ENCODE peak calls at places on chromosomes 7 and 10, in seven cellular contexts. One of them, this sample, is unnamed.

GRCh38 chr10:3366735-3367405 is 194.3 kb upstream of the PITRM1 start:
- DNase-seq in Calu3: no peak
- DNase-seq in ELR: no peak
- DNase-seq in T follicular helper cell: no peak
- DNase-seq in GM12892: no peak
- DNase-seq in AG10803: no peak
- DNase-seq in NB4: no peak
- DNase-seq in this sample: no peak

GRCh38 chr10:69419096-69419760 is 2.5 kb upstream of the TACR2 start:
- DNase-seq in T follicular helper cell: no peak
- DNase-seq in Calu3: no peak
- DNase-seq in GM12892: no peak
- DNase-seq in ELR: no peak
- DNase-seq in AG10803: no peak
- DNase-seq in NB4: no peak
- DNase-seq in this sample: no peak

GRCh38 chr7:108358553-108358952 is 97.7 kb downstream of the NRCAM start:
- DNase-seq in NB4: no peak
- DNase-seq in GM12892: no peak
- DNase-seq in Calu3: peak
- DNase-seq in ELR: peak
- DNase-seq in AG10803: peak
- DNase-seq in T follicular helper cell: no peak
- DNase-seq in this sample: peak

GRCh38 chr7:137674064-137674463 is 172.7 kb downstream of the DGKI start:
- DNase-seq in ELR: no peak
- DNase-seq in NB4: no peak
- DNase-seq in AG10803: no peak
- DNase-seq in GM12892: no peak
- DNase-seq in T follicular helper cell: no peak
- DNase-seq in Calu3: no peak
- DNase-seq in this sample: no peak

GRCh38 chr10:69389827-69390490 is 26.8 kb downstream of the TACR2 start:
- DNase-seq in T follicular helper cell: no peak
- DNase-seq in ELR: peak
- DNase-seq in GM12892: no peak
- DNase-seq in NB4: peak
- DNase-seq in Calu3: peak
- DNase-seq in AG10803: no peak
- DNase-seq in this sample: peak

GRCh38 chr10:105843786-105844560 is 1202.9 kb downstream of the SORCS3 start:
- DNase-seq in ELR: no peak
- DNase-seq in Calu3: no peak
- DNase-seq in GM12892: no peak
- DNase-seq in T follicular helper cell: no peak
- DNase-seq in AG10803: no peak
- DNase-seq in NB4: no peak
- DNase-seq in this sample: no peak

GRCh38 chr7:24740821-24741220 is 16.4 kb downstream of the GSDME start:
- DNase-seq in T follicular helper cell: no peak
- DNase-seq in ELR: no peak
- DNase-seq in GM12892: no peak
- DNase-seq in AG10803: no peak
- DNase-seq in Calu3: no peak
- DNase-seq in NB4: no peak
- DNase-seq in this sample: no peak

GRCh38 chr10:16470747-16471146 is 33.9 kb downstream of the PTER start:
- DNase-seq in NB4: no peak
- DNase-seq in Calu3: no peak
- DNase-seq in T follicular helper cell: no peak
- DNase-seq in AG10803: no peak
- DNase-seq in ELR: no peak
- DNase-seq in GM12892: no peak
- DNase-seq in this sample: no peak

GRCh38 chr10:128091636-128092210 is 34.5 kb downstream of the MKI67 start:
- DNase-seq in NB4: no peak
- DNase-seq in AG10803: no peak
- DNase-seq in Calu3: no peak
- DNase-seq in ELR: no peak
- DNase-seq in GM12892: no peak
- DNase-seq in T follicular helper cell: no peak
- DNase-seq in this sample: no peak

GRCh38 chr7:108200326-108200725 is 70.2 kb upstream of the LAMB4 start:
- DNase-seq in T follicular helper cell: no peak
- DNase-seq in ELR: peak
- DNase-seq in AG10803: no peak
- DNase-seq in NB4: no peak
- DNase-seq in Calu3: no peak
- DNase-seq in GM12892: no peak
- DNase-seq in this sample: peak

GRCh38 chr10:21750424-21750823 is 216.4 kb downstream of the MLLT10 start:
- DNase-seq in GM12892: no peak
- DNase-seq in T follicular helper cell: no peak
- DNase-seq in NB4: no peak
- DNase-seq in AG10803: peak
- DNase-seq in Calu3: no peak
- DNase-seq in ELR: no peak
- DNase-seq in this sample: peak

GRCh38 chr7:136403591-136403990 is 426.4 kb upstream of the MTPN start:
- DNase-seq in T follicular helper cell: no peak
- DNase-seq in ELR: no peak
- DNase-seq in AG10803: no peak
- DNase-seq in GM12892: no peak
- DNase-seq in Calu3: no peak
- DNase-seq in NB4: no peak
- DNase-seq in this sample: no peak

GRCh38 chr10:123958221-123958620 is 66.6 kb upstream of the CPXM2 start:
- DNase-seq in Calu3: no peak
- DNase-seq in T follicular helper cell: no peak
- DNase-seq in GM12892: no peak
- DNase-seq in ELR: no peak
- DNase-seq in NB4: no peak
- DNase-seq in AG10803: no peak
- DNase-seq in this sample: no peak

GRCh38 chr10:16910795-16911164 is 93.6 kb upstream of the RSU1 start:
- DNase-seq in GM12892: no peak
- DNase-seq in NB4: peak
- DNase-seq in T follicular helper cell: no peak
- DNase-seq in AG10803: no peak
- DNase-seq in ELR: peak
- DNase-seq in Calu3: no peak
- DNase-seq in this sample: no peak

GRCh38 chr10:118471863-118472262 is 123.6 kb downstream of the PRLHR start:
- DNase-seq in T follicular helper cell: no peak
- DNase-seq in GM12892: no peak
- DNase-seq in ELR: peak
- DNase-seq in Calu3: no peak
- DNase-seq in AG10803: peak
- DNase-seq in NB4: no peak
- DNase-seq in this sample: no peak

GRCh38 chr7:1940402-1940786 is 270.3 kb downstream of the ELFN1 start:
- DNase-seq in T follicular helper cell: peak
- DNase-seq in AG10803: peak
- DNase-seq in ELR: peak
- DNase-seq in GM12892: peak
- DNase-seq in Calu3: peak
- DNase-seq in NB4: peak
- DNase-seq in this sample: no peak

GRCh38 chr10:23099816-23100215 is 4.4 kb downstream of the MSRB2 start:
- DNase-seq in GM12892: no peak
- DNase-seq in NB4: no peak
- DNase-seq in Calu3: no peak
- DNase-seq in AG10803: no peak
- DNase-seq in T follicular helper cell: no peak
- DNase-seq in ELR: peak
- DNase-seq in this sample: peak

GRCh38 chr7:112204072-112204775 is 2.0 kb downstream of the DOCK4 start:
- DNase-seq in NB4: no peak
- DNase-seq in T follicular helper cell: no peak
- DNase-seq in Calu3: no peak
- DNase-seq in ELR: peak
- DNase-seq in AG10803: peak
- DNase-seq in GM12892: no peak
- DNase-seq in this sample: peak

GRCh38 chr10:132548106-132548823 is 10.7 kb downstream of the INPP5A start:
- DNase-seq in GM12892: no peak
- DNase-seq in T follicular helper cell: no peak
- DNase-seq in NB4: peak
- DNase-seq in Calu3: no peak
- DNase-seq in AG10803: no peak
- DNase-seq in ELR: no peak
- DNase-seq in this sample: no peak

GRCh38 chr7:46725838-46726237 is 804.8 kb upstream of the IGFBP3 start:
- DNase-seq in T follicular helper cell: no peak
- DNase-seq in Calu3: no peak
- DNase-seq in GM12892: no peak
- DNase-seq in AG10803: peak
- DNase-seq in ELR: peak
- DNase-seq in NB4: no peak
- DNase-seq in this sample: peak

GRCh38 chr7:47786557-47787248 is 161.6 kb downstream of the PKD1L1 start:
- DNase-seq in AG10803: peak
- DNase-seq in Calu3: peak
- DNase-seq in T follicular helper cell: no peak
- DNase-seq in GM12892: no peak
- DNase-seq in NB4: peak
- DNase-seq in ELR: peak
- DNase-seq in this sample: peak

GRCh38 chr7:123864438-123864837 is 19.5 kb downstream of the HYAL4 start:
- DNase-seq in ELR: no peak
- DNase-seq in T follicular helper cell: no peak
- DNase-seq in Calu3: no peak
- DNase-seq in AG10803: no peak
- DNase-seq in NB4: no peak
- DNase-seq in GM12892: no peak
- DNase-seq in this sample: no peak

GRCh38 chr10:125370578-125370977 is 210.2 kb upstream of the CTBP2 start:
- DNase-seq in T follicular helper cell: no peak
- DNase-seq in ELR: no peak
- DNase-seq in GM12892: no peak
- DNase-seq in Calu3: no peak
- DNase-seq in AG10803: no peak
- DNase-seq in NB4: no peak
- DNase-seq in this sample: no peak

GRCh38 chr10:6108631-6109443 is 20.0 kb downstream of the RBM17 start:
- DNase-seq in NB4: peak
- DNase-seq in Calu3: peak
- DNase-seq in GM12892: no peak
- DNase-seq in AG10803: peak
- DNase-seq in ELR: peak
- DNase-seq in T follicular helper cell: no peak
- DNase-seq in this sample: peak

GRCh38 chr7:39172137-39172536 is 194.4 kb downstream of the POU6F2 start:
- DNase-seq in T follicular helper cell: no peak
- DNase-seq in Calu3: peak
- DNase-seq in AG10803: no peak
- DNase-seq in NB4: no peak
- DNase-seq in GM12892: no peak
- DNase-seq in ELR: no peak
- DNase-seq in this sample: peak

GRCh38 chr10:72885953-72886352 is 7.6 kb upstream of the OIT3 start:
- DNase-seq in AG10803: no peak
- DNase-seq in NB4: no peak
- DNase-seq in Calu3: no peak
- DNase-seq in GM12892: no peak
- DNase-seq in ELR: no peak
- DNase-seq in T follicular helper cell: no peak
- DNase-seq in this sample: no peak

GRCh38 chr10:129697463-129698247 is 230.6 kb downstream of the MGMT start:
- DNase-seq in AG10803: no peak
- DNase-seq in ELR: no peak
- DNase-seq in GM12892: no peak
- DNase-seq in Calu3: no peak
- DNase-seq in T follicular helper cell: no peak
- DNase-seq in NB4: peak
- DNase-seq in this sample: no peak

GRCh38 chr7:83439021-83439420 is 209.9 kb downstream of the SEMA3E start:
- DNase-seq in T follicular helper cell: no peak
- DNase-seq in AG10803: no peak
- DNase-seq in NB4: no peak
- DNase-seq in ELR: peak
- DNase-seq in Calu3: no peak
- DNase-seq in GM12892: no peak
- DNase-seq in this sample: no peak

GRCh38 chr7:122887848-122888247 is 1.6 kb upstream of the CADPS2 start:
- DNase-seq in GM12892: no peak
- DNase-seq in ELR: no peak
- DNase-seq in AG10803: no peak
- DNase-seq in T follicular helper cell: no peak
- DNase-seq in NB4: no peak
- DNase-seq in Calu3: no peak
- DNase-seq in this sample: no peak

GRCh38 chr7:151261534-151261933 is 13.0 kb upstream of the SMARCD3 start:
- DNase-seq in AG10803: peak
- DNase-seq in Calu3: no peak
- DNase-seq in GM12892: no peak
- DNase-seq in NB4: no peak
- DNase-seq in T follicular helper cell: no peak
- DNase-seq in ELR: no peak
- DNase-seq in this sample: no peak

GRCh38 chr10:84138478-84139125 is 707 bp upstream of the GHITM start:
- DNase-seq in T follicular helper cell: peak
- DNase-seq in ELR: peak
- DNase-seq in NB4: no peak
- DNase-seq in Calu3: peak
- DNase-seq in AG10803: no peak
- DNase-seq in GM12892: no peak
- DNase-seq in this sample: no peak

GRCh38 chr10:79380125-79380917 is 33.1 kb downstream of the PPIF start:
- DNase-seq in Calu3: no peak
- DNase-seq in T follicular helper cell: no peak
- DNase-seq in AG10803: peak
- DNase-seq in ELR: peak
- DNase-seq in GM12892: no peak
- DNase-seq in NB4: no peak
- DNase-seq in this sample: peak

GRCh38 chr7:82805527-82805960 is 357.1 kb downstream of the PCLO start:
- DNase-seq in ELR: peak
- DNase-seq in T follicular helper cell: no peak
- DNase-seq in NB4: peak
- DNase-seq in GM12892: no peak
- DNase-seq in Calu3: peak
- DNase-seq in AG10803: peak
- DNase-seq in this sample: peak

GRCh38 chr7:128405345-128406146 is 4.2 kb downstream of the IMPDH1 start:
- DNase-seq in Calu3: peak
- DNase-seq in T follicular helper cell: peak
- DNase-seq in NB4: peak
- DNase-seq in ELR: peak
- DNase-seq in GM12892: peak
- DNase-seq in AG10803: peak
- DNase-seq in this sample: peak

GRCh38 chr10:72784551-72785421 is 92.8 kb downstream of the MCU start:
- DNase-seq in Calu3: peak
- DNase-seq in AG10803: peak
- DNase-seq in T follicular helper cell: no peak
- DNase-seq in ELR: peak
- DNase-seq in NB4: no peak
- DNase-seq in GM12892: no peak
- DNase-seq in this sample: peak

GRCh38 chr7:21580073-21580521 is 37.3 kb downstream of the DNAH11 start:
- DNase-seq in NB4: peak
- DNase-seq in AG10803: peak
- DNase-seq in T follicular helper cell: no peak
- DNase-seq in GM12892: no peak
- DNase-seq in Calu3: no peak
- DNase-seq in ELR: peak
- DNase-seq in this sample: peak

GRCh38 chr7:92875719-92876118 is 39.3 kb upstream of the CDK6 start:
- DNase-seq in ELR: peak
- DNase-seq in GM12892: no peak
- DNase-seq in Calu3: no peak
- DNase-seq in AG10803: peak
- DNase-seq in NB4: no peak
- DNase-seq in T follicular helper cell: no peak
- DNase-seq in this sample: peak

This sample was measured in PC-3.